ENCODE peak calls at places on chromosomes 5 and 9, in four cellular contexts. J, A, V and D are unnamed samples.

GRCh38 chr9:78971505-78971904 is 600.3 kb upstream of the TLE4 start:
- DNase-seq in J (no peak), V (no peak), A (no peak), D (no peak)

GRCh38 chr5:115345344-115345743 is 48.9 kb upstream of the CCDC112 start:
- DNase-seq in A (no peak), J (no peak), V (no peak), D (no peak)

GRCh38 chr5:148998174-148998797 is 64.6 kb downstream of the SH3TC2 start:
- DNase-seq in V (peak; percentile 88), A (no peak), J (no peak), D (no peak)

GRCh38 chr9:110410926-110411325 is 73.3 kb upstream of the TXNDC8 start:
- DNase-seq in A (no peak), J (no peak), V (no peak), D (no peak)

GRCh38 chr9:84793251-84793650 is 123.7 kb downstream of the NTRK2 start:
- DNase-seq in V (no peak), A (no peak), J (no peak), D (no peak)

GRCh38 chr5:155167736-155168135 is 154.2 kb downstream of the KIF4B start:
- DNase-seq in A (no peak), V (no peak), J (no peak), D (no peak)

GRCh38 chr9:96419691-96419969 is 1.5 kb upstream of the ZNF367 start:
- DNase-seq in A (no peak), J (no peak), V (no peak), D (no peak)

GRCh38 chr5:158463971-158464370 is 605.0 kb upstream of the CLINT1 start:
- DNase-seq in A (no peak), V (peak; percentile 83), J (no peak), D (no peak)

GRCh38 chr5:167049771-167050567 is 1241.5 kb upstream of the WWC1 start:
- DNase-seq in J (no peak), V (no peak), A (no peak), D (no peak)

GRCh38 chr9:133770076-133770777 is 32.1 kb upstream of the SARDH start:
- DNase-seq in J (peak; percentile 20), A (peak; percentile 15), V (no peak), D (no peak)

GRCh38 chr5:150325426-150325825 is 22.7 kb upstream of the ARSI start:
- DNase-seq in V (no peak), A (no peak), J (no peak), D (no peak)

GRCh38 chr5:150172147-150172546 is 5.6 kb downstream of the CDX1 start:
- DNase-seq in V (peak; percentile 42), A (no peak), J (no peak), D (no peak)

GRCh38 chr9:112332977-112333638 is at the start of gene PTBP3:
- DNase-seq in V (peak; percentile 72), A (peak; percentile 82), J (peak; percentile 81), D (peak; percentile 91)

GRCh38 chr5:74865799-74866652 is at the start of gene FAM169A:
- DNase-seq in A (no peak), V (peak; percentile 6), J (peak; percentile 68), D (no peak)

GRCh38 chr9:130607640-130608420 is 28.5 kb downstream of the FUBP3 start:
- DNase-seq in V (peak; percentile 36), J (no peak), A (no peak), D (no peak)

GRCh38 chr5:74017786-74018211 is 391.8 kb downstream of the ARHGEF28 start:
- DNase-seq in A (no peak), J (no peak), V (peak; percentile 56), D (no peak)

GRCh38 chr9:131337131-131337848 is 47.8 kb downstream of the PLPP7 start:
- DNase-seq in A (no peak), J (no peak), V (no peak), D (no peak)

GRCh38 chr9:130940693-130941576 is 1.9 kb upstream of the FIBCD1 start:
- DNase-seq in A (peak; percentile 60), J (peak; percentile 78), V (peak; percentile 53), D (no peak)

GRCh38 chr5:138629383-138629782 is 54.2 kb upstream of the HSPA9 start:
- DNase-seq in J (no peak), A (no peak), V (no peak), D (no peak)

GRCh38 chr9:105132576-105132975 is 111.9 kb upstream of the SLC44A1 start:
- DNase-seq in A (no peak), J (no peak), V (peak; percentile 76), D (no peak)

GRCh38 chr5:64767959-64768357 is 533 bp downstream of the SREK1IP1 start:
- DNase-seq in J (no peak), V (peak; percentile 49), A (peak; percentile 16), D (no peak)

GRCh38 chr5:74402553-74402952 is 238.0 kb downstream of the ENC1 start:
- DNase-seq in J (no peak), V (no peak), A (no peak), D (no peak)

GRCh38 chr5:72468606-72469005 is 38.6 kb downstream of the ZNF366 start:
- DNase-seq in A (no peak), V (no peak), J (no peak), D (no peak)

GRCh38 chr5:42064821-42065220 is 139.7 kb downstream of the FBXO4 start:
- DNase-seq in A (no peak), J (no peak), V (peak; percentile 9), D (no peak)

GRCh38 chr5:22852807-22853670 is at the start of gene CDH12:
- DNase-seq in V (no peak), A (no peak), J (peak; percentile 79), D (no peak)

GRCh38 chr9:4866239-4866969 is 73.7 kb downstream of the RCL1 start:
- DNase-seq in V (no peak), J (no peak), A (no peak), D (no peak)

GRCh38 chr9:72807765-72808445 is 144.9 kb downstream of the ALDH1A1 start:
- DNase-seq in A (no peak), V (peak; percentile 7), J (no peak), D (no peak)

DNA sequence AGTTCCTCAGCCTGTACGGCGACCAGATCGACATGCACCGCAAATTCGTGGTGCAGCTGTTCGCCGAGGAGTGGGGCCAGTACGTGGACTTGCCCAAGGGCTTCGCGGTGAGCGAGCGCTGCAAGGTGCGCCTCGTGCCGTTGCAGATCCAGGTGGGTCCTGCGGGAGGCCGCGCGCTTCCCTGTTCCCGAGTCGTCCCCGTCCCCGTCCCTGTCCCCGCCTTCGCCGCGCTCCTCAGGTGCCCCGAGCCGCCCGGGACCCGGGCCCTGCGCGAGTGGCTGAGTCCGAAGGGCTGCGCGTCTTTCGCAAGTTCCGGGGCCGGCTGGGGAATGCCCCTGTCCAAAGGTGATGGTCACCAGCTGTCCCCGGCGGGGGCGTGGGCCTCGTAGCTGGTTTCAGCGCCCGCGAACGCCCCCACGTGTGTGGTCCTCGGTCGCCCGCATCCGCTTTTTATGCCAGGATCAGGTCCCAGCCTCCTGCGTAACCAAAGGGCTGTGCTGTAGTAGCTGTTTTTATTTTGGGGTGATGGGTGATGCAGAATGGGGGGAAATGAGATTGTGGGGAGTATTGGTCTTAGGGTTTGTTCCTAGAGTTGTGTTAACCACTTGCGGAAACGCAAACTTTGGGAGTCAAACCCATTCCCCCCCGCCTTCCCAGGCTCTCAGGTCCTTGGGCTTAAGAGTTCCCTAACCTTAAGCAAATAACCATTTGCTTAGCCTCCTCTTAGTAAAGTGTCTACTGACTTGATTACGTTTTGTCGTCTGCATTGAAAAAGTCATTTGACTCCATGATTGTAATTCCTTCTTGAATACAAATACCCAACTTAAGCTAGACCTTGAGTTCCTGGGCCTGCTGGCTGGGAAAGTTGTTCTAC is 612 bp downstream of the ISOC1 start:
- DNase-seq in J (peak; percentile 59), V (peak; percentile 64), A (peak; percentile 75), D (peak; percentile 86)
- TF ChIP-seq CTCF in J (peak; percentile 14), V (no peak), A (no peak), D (no peak)

DNA sequence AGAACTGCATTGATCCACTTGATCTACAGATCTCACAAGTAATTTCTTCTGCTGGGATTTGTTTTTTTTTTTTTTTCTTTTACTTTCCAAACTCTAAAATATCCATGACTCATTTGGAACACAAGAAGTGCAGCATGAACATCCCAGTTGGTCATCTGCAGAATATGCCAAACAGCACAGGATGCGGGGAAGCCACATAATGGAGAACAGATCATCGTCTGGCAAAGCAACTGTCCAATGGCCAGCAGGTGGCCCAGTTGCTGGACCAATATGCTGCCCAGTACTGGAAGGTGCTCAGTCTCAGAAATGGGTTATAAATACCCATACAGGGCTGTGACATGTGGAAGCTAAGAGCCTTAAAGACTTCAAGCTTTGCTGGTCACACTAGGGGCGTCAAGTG is 221.3 kb upstream of the TAS2R1 start:
- DNase-seq in A (no peak), J (no peak), V (peak; percentile 89), D (no peak)
- TF ChIP-seq CTCF in A (no peak), J (no peak), V (peak; percentile 57), D (peak; percentile 44)

GRCh38 chr9:91177661-91178280 is 183.9 kb downstream of the AUH start:
- DNase-seq in J (no peak), V (no peak), A (no peak), D (peak; percentile 67)
- TF ChIP-seq CTCF in J (no peak), V (no peak), A (no peak), D (no peak)

GRCh38 chr5:119614838-119615237 is 14.5 kb upstream of the FAM170A start:
- DNase-seq in V (no peak), J (no peak), A (no peak), D (no peak)
- TF ChIP-seq CTCF in V (no peak), J (no peak), A (no peak), D (no peak)

GRCh38 chr9:19804431-19804830 is 15.6 kb upstream of the SLC24A2 start:
- DNase-seq in J (no peak), V (no peak), A (no peak), D (no peak)
- TF ChIP-seq CTCF in J (no peak), V (no peak), A (no peak), D (no peak)

GRCh38 chr5:124631874-124632550 is 114.4 kb downstream of the ZNF608 start:
- DNase-seq in V (peak; percentile 13), A (no peak), J (no peak), D (no peak)
- TF ChIP-seq CTCF in V (peak; percentile 11), A (no peak), J (no peak), D (no peak)

GRCh38 chr9:16601991-16602390 is 268.5 kb downstream of the BNC2 start:
- DNase-seq in J (no peak), A (no peak), V (no peak), D (no peak)
- TF ChIP-seq CTCF in J (no peak), A (no peak), V (no peak), D (no peak)